ENCODE peak calls at places on chromosomes 5 and 9, in nine cellular contexts. O is PC-9, B is RWPE2, S is transverse colon, I is SJSA1, D is HCT116, N is IMR-90, L is GM23338, W is AG09309. G is an unnamed sample.

GRCh38 chr9:21334603-21334968 is 618 bp downstream of the KLHL9 start:
- DNase-seq in S (no peak), W (no peak), B (no peak), O (no peak), D (no peak), N (peak), L (peak), I (no peak), G (peak)

GRCh38 chr9:70701163-70701562 is 286.7 kb upstream of the KLF9 start:
- DNase-seq in L (no peak), W (no peak), O (no peak), D (no peak), B (no peak), S (no peak), N (no peak), I (no peak), G (no peak)

GRCh38 chr5:139061856-139062255 is 136.3 kb downstream of the SIL1 start:
- DNase-seq in S (no peak), I (no peak), N (peak), D (no peak), O (no peak), W (no peak), L (peak), B (no peak), G (no peak)

GRCh38 chr9:21883642-21884041 is 81.2 kb downstream of the MTAP start:
- DNase-seq in N (no peak), D (peak), S (no peak), O (no peak), L (peak), B (no peak), W (no peak), I (no peak), G (no peak)

GRCh38 chr9:101119206-101119819 is 90.8 kb downstream of the PLPPR1 start:
- DNase-seq in W (no peak), N (no peak), S (peak), O (peak), L (peak), I (no peak), B (no peak), D (peak), G (no peak)

GRCh38 chr5:176360894-176361436 is 599 bp downstream of the KIAA1191 start:
- DNase-seq in D (no peak), W (no peak), S (peak), I (no peak), L (peak), N (peak), B (peak), O (no peak), G (no peak)

GRCh38 chr5:54630738-54631369 is 113.3 kb downstream of the SNX18 start:
- DNase-seq in N (peak), O (no peak), B (no peak), D (no peak), L (no peak), W (no peak), I (no peak), S (no peak), G (no peak)

GRCh38 chr5:155150012-155150411 is 136.5 kb downstream of the KIF4B start:
- DNase-seq in S (no peak), N (no peak), B (no peak), L (no peak), O (no peak), I (no peak), W (no peak), D (no peak), G (no peak)

DNA sequence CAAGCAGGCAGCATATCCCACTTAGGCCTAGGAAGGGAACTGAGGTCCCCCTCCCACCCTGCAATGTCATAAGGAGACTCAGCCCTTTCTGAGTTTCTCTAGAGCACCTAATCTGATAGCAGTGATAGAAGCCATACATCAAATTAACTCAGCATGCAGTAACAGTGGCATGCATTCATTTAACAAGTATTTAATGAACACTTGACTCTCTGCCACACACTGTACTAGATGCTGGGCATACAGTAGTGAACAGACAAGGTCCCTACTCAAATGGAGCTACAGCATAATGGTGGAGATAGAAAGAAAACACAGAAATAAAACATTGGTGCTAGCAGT is 58.6 kb downstream of the SLC22A5 start:
- DNase-seq in L (no peak), O (no peak), I (no peak), W (no peak), B (no peak), N (no peak), S (no peak), D (no peak), G (no peak)
- H3K4me3 ChIP-seq in L (no peak), O (no peak), I (no peak), W (no peak), B (no peak), N (no peak), S (no peak), D (no peak), G (no peak)

DNA sequence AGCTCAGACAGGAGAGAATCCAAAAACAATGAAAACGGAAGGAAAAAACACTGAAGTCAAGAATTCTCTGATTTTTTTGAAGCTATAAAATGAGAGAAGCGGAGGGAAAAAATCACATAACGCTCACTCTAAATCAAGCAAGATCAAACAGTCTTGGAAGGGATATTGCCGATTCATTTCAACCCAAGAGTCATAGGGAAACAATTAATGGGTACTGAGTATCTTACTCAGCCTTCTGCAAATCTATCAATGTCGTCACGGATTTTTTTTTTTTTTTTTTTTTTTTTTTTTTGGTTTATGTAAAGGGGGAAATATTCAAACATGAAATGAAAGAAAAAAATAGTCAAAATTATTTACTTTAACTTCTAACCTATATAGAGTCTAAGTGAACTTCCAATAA is 9.5 kb downstream of the MEF2C start:
- DNase-seq in O (no peak), N (no peak), I (no peak), S (no peak), L (no peak), D (no peak), W (no peak), B (no peak), G (no peak)
- H3K4me3 ChIP-seq in O (no peak), N (no peak), I (no peak), S (no peak), L (no peak), D (no peak), W (no peak), B (no peak), G (peak)

GRCh38 chr9:129197978-129198736 is 20.1 kb upstream of the IER5L start:
- DNase-seq in D (no peak), I (no peak), W (peak), B (no peak), N (peak), L (peak), S (peak), O (no peak), G (peak)
- H3K4me3 ChIP-seq in D (no peak), I (no peak), W (peak), B (no peak), N (no peak), L (no peak), S (no peak), O (no peak), G (peak)

DNA sequence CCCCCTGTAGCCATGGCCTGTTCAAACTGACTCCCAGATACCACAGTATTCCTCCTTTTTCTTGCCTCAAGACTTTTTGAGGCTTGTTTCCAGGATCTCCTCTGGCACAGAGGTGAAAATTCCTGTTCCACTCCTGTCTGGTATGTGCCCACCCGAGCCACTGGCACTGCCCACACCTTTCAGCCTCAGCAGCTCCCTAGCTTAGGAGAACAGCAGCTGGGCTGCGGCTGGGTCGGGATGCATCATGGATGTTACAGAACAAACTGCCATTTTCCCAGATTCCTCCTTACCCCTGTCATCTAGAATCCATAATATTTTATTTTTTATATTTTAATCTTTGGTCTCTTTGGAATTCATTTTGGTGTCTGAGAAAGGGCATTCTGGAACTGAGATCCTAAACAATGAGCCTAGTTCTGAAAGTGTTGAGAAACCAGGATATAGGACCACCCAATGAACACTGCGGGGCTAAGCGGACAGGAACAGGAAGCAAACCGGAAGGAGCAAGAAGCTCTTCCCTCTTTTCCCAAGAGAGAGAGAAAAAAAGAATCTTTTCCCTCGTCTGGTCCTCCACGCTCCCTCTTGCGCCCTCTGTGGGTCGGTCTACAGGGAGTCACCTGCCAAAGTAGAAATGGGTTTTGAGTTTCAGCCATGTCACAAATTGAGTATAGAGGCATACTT is 12.5 kb downstream of the OR2S2 start:
- DNase-seq in O (no peak), N (peak), W (no peak), D (peak), L (peak), I (peak), S (peak), B (no peak), G (no peak)
- H3K4me3 ChIP-seq in O (no peak), N (no peak), W (no peak), D (peak), L (no peak), I (no peak), S (no peak), B (no peak), G (no peak)

GRCh38 chr9:4756420-4756819 is 15.4 kb upstream of the AK3 start:
- DNase-seq in L (no peak), O (no peak), S (no peak), B (no peak), D (no peak), W (no peak), I (no peak), N (no peak), G (no peak)

GRCh38 chr9:4750021-4750673 is 9.1 kb upstream of the AK3 start:
- DNase-seq in L (peak), N (peak), B (no peak), O (no peak), I (no peak), W (no peak), D (no peak), S (no peak), G (peak)

GRCh38 chr9:4760122-4760521 is 19.1 kb upstream of the AK3 start:
- DNase-seq in O (no peak), W (no peak), S (no peak), B (no peak), N (no peak), L (no peak), D (no peak), I (no peak), G (no peak)

GRCh38 chr9:4755026-4755609 is 14.1 kb upstream of the AK3 start:
- DNase-seq in B (no peak), I (no peak), L (no peak), O (no peak), W (no peak), D (no peak), N (no peak), S (no peak), G (no peak)
- H3K4me3 ChIP-seq in B (no peak), I (no peak), L (no peak), O (no peak), W (no peak), D (no peak), N (no peak), S (no peak), G (no peak)

DNA sequence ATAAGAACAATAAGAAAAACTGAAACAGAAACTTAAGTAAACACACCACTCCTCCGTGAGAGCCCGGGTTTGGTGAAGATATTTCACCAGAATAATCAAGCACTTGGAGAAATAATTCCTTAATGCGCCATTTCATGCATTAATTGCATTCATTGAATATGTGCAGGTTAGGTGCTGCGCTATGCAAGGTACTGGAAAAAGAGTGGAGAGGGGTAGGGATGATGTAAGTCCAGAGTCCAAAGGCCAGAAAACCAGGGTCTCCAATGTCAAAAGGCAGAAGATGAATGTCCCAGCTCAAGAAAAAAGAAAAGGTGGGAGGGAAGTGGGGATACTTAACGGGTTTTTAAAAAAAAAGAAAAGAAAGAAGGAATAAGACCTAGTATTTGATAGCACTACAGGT is 669 bp upstream of the ZFP37 start:
- DNase-seq in I (no peak), L (no peak), B (no peak), N (no peak), S (no peak), W (no peak), D (no peak), O (no peak), G (no peak)
- H3K4me3 ChIP-seq in I (peak), L (peak), B (peak), N (peak), S (no peak), W (peak), D (no peak), O (peak), G (peak)

G was measured in osteoblast.